ENCODE peak calls at places on chromosomes 16 and 17, in five cellular contexts. J, C, Q, D and P are unnamed samples.

GRCh38 chr16:10501016-10501607 is 79.3 kb downstream of the EMP2 start:
- DNase-seq in J (no peak), C (no peak), Q (no peak), D (no peak), P (no peak)

GRCh38 chr17:55930291-55930809 is 179.5 kb downstream of the PCTP start:
- DNase-seq in J (no peak), C (no peak), Q (no peak), D (no peak), P (no peak)

GRCh38 chr16:72847187-72848044 is 200.5 kb downstream of the ZFHX3 start:
- DNase-seq in J (peak), C (peak), Q (peak), D (peak), P (peak)

GRCh38 chr16:28192811-28193529 is 18.8 kb downstream of the XPO6 start:
- DNase-seq in J (no peak), C (no peak), Q (no peak), D (no peak), P (no peak)

GRCh38 chr16:89921699-89922476 is 1.3 kb upstream of the TUBB3 start:
- DNase-seq in J (peak), C (peak), Q (peak), D (peak), P (peak)

GRCh38 chr16:4529085-4530060 is 9.2 kb downstream of the CDIP1 start:
- DNase-seq in J (no peak), C (peak), Q (no peak), D (no peak), P (peak)

GRCh38 chr16:26118575-26118974 is 426.8 kb downstream of the HS3ST4 start:
- DNase-seq in J (no peak), C (peak), Q (no peak), D (no peak), P (no peak)

GRCh38 chr17:69502488-69502887 is 88.0 kb downstream of the MAP2K6 start:
- DNase-seq in J (no peak), C (no peak), Q (no peak), D (no peak), P (no peak)

GRCh38 chr17:51371732-51372151 is 111.4 kb downstream of the UTP18 start:
- DNase-seq in J (peak), C (peak), Q (peak), D (peak), P (peak)

GRCh38 chr16:17454331-17454730 is 16.4 kb downstream of the XYLT1 start:
- DNase-seq in J (no peak), C (no peak), Q (no peak), D (no peak), P (no peak)

GRCh38 chr17:76515291-76515949 is 14.2 kb upstream of the RHBDF2 start:
- DNase-seq in J (no peak), C (no peak), Q (peak), D (peak), P (peak)

GRCh38 chr17:42266918-42267766 is 9.0 kb downstream of the STAT5B start:
- DNase-seq in J (no peak), C (no peak), Q (peak), D (no peak), P (peak)

GRCh38 chr17:20948984-20949777 is 93.6 kb downstream of the USP22 start:
- DNase-seq in J (no peak), C (no peak), Q (no peak), D (no peak), P (no peak)

GRCh38 chr16:87337247-87337646 is 20.1 kb upstream of the C16orf95 start:
- DNase-seq in J (no peak), C (no peak), Q (no peak), D (no peak), P (no peak)

GRCh38 chr16:68434654-68435210 is 13.6 kb downstream of the SMPD3 start:
- DNase-seq in J (no peak), C (no peak), Q (no peak), D (no peak), P (no peak)

GRCh38 chr17:81527591-81528383 is at the start of gene FSCN2:
- DNase-seq in J (no peak), C (no peak), Q (no peak), D (no peak), P (no peak)

GRCh38 chr16:80948886-80949502 is 57.7 kb downstream of the CMC2 start:
- DNase-seq in J (peak), C (peak), Q (peak), D (peak), P (peak)

GRCh38 chr16:83728518-83728917 is 79.3 kb upstream of the HSBP1 start:
- DNase-seq in J (no peak), C (no peak), Q (no peak), D (no peak), P (no peak)

GRCh38 chr17:78313735-78314648 is 45.9 kb downstream of the SOCS3 start:
- DNase-seq in J (peak), C (peak), Q (peak), D (peak), P (peak)

GRCh38 chr17:67200727-67201301 is 44.2 kb downstream of the HELZ start:
- DNase-seq in J (no peak), C (no peak), Q (no peak), D (no peak), P (no peak)

GRCh38 chr16:89642574-89642973 is 14.9 kb downstream of the CHMP1A start:
- DNase-seq in J (no peak), C (no peak), Q (no peak), D (no peak), P (no peak)

GRCh38 chr17:49401971-49402491 is 12.7 kb downstream of the PHB1 start:
- DNase-seq in J (no peak), C (peak), Q (no peak), D (no peak), P (no peak)

GRCh38 chr17:78817123-78817522 is 23.5 kb downstream of the USP36 start:
- DNase-seq in J (no peak), C (no peak), Q (no peak), D (no peak), P (no peak)

GRCh38 chr17:15928286-15928785 is 16.6 kb upstream of the ADORA2B start:
- DNase-seq in J (no peak), C (peak), Q (no peak), D (no peak), P (no peak)

GRCh38 chr17:30236807-30237206 is 1.3 kb upstream of the SLC6A4 start:
- DNase-seq in J (peak), C (peak), Q (peak), D (peak), P (no peak)

GRCh38 chr17:67829331-67829730 is 4.0 kb downstream of the BPTF start:
- DNase-seq in J (no peak), C (no peak), Q (no peak), D (no peak), P (no peak)

GRCh38 chr17:61647044-61647443 is 56.0 kb upstream of the NACA2 start:
- DNase-seq in J (no peak), C (no peak), Q (peak), D (no peak), P (peak)

GRCh38 chr17:54968954-54969400 is 412 bp downstream of the STXBP4 start:
- DNase-seq in J (no peak), C (no peak), Q (peak), D (peak), P (peak)

GRCh38 chr17:61338000-61338864 is 61.4 kb upstream of the TBX2 start:
- DNase-seq in J (no peak), C (no peak), Q (peak), D (no peak), P (peak)

GRCh38 chr17:9928601-9929341 is 23.7 kb upstream of the RCVRN start:
- DNase-seq in J (peak), C (peak), Q (peak), D (no peak), P (peak)
- TF ChIP-seq CTCF in J (peak), C (peak), Q (peak), D (no peak), P (peak)

GRCh38 chr16:180101-180920 is at the start of gene HBQ1:
- DNase-seq in J (peak), C (peak), Q (no peak), D (no peak), P (no peak)

GRCh38 chr16:183005-183404 is 2.7 kb downstream of the HBQ1 start:
- DNase-seq in J (no peak), C (no peak), Q (no peak), D (no peak), P (no peak)

GRCh38 chr16:180921-181667 is 835 bp downstream of the HBQ1 start:
- DNase-seq in J (peak), C (peak), Q (peak), D (peak), P (peak)

GRCh38 chr16:179431-179830 is 828 bp upstream of the HBQ1 start:
- DNase-seq in J (no peak), C (no peak), Q (no peak), D (no peak), P (no peak)

GRCh38 chr16:181668-182021 is 1.4 kb downstream of the HBQ1 start:
- DNase-seq in J (no peak), C (no peak), Q (peak), D (no peak), P (no peak)
- TF ChIP-seq CTCF in J (peak), C (no peak), Q (no peak), D (peak), P (no peak)

GRCh38 chr16:70659953-70660671 is 13.8 kb downstream of the IL34 start:
- DNase-seq in J (no peak), C (no peak), Q (no peak), D (no peak), P (no peak)
- TF ChIP-seq CTCF in J (no peak), C (no peak), Q (no peak), D (no peak), P (no peak)

GRCh38 chr16:15886078-15886477 is 2.3 kb downstream of the CEP20 start:
- DNase-seq in J (no peak), C (no peak), Q (no peak), D (no peak), P (no peak)

GRCh38 chr16:15891508-15891907 is 3.1 kb upstream of the CEP20 start:
- DNase-seq in J (no peak), C (no peak), Q (no peak), D (no peak), P (no peak)

GRCh38 chr16:15887283-15887682 is 1.1 kb downstream of the CEP20 start:
- DNase-seq in J (no peak), C (no peak), Q (no peak), D (no peak), P (no peak)

GRCh38 chr16:15885560-15886001 is 2.8 kb downstream of the CEP20 start:
- DNase-seq in J (no peak), C (no peak), Q (no peak), D (no peak), P (no peak)

GRCh38 chr16:15888072-15888976 is at the start of gene CEP20:
- DNase-seq in J (peak), C (peak), Q (peak), D (peak), P (peak)
- TF ChIP-seq CTCF in J (no peak), C (peak), Q (no peak), D (no peak), P (peak)

GRCh38 chr16:57944961-57945739 is 25.8 kb downstream of the CNGB1 start:
- DNase-seq in J (no peak), C (no peak), Q (no peak), D (no peak), P (no peak)

GRCh38 chr16:57946181-57946801 is 24.6 kb downstream of the CNGB1 start:
- DNase-seq in J (no peak), C (no peak), Q (no peak), D (no peak), P (no peak)

GRCh38 chr16:57948027-57948426 is 22.9 kb downstream of the CNGB1 start:
- DNase-seq in J (no peak), C (no peak), Q (no peak), D (no peak), P (no peak)

GRCh38 chr16:57949013-57949412 is 21.9 kb downstream of the CNGB1 start:
- DNase-seq in J (no peak), C (peak), Q (no peak), D (no peak), P (no peak)

GRCh38 chr16:57945740-57946138 is 25.2 kb downstream of the CNGB1 start:
- DNase-seq in J (no peak), C (peak), Q (no peak), D (no peak), P (no peak)
- TF ChIP-seq CTCF in J (no peak), C (peak), Q (peak), D (no peak), P (peak)

DNA sequence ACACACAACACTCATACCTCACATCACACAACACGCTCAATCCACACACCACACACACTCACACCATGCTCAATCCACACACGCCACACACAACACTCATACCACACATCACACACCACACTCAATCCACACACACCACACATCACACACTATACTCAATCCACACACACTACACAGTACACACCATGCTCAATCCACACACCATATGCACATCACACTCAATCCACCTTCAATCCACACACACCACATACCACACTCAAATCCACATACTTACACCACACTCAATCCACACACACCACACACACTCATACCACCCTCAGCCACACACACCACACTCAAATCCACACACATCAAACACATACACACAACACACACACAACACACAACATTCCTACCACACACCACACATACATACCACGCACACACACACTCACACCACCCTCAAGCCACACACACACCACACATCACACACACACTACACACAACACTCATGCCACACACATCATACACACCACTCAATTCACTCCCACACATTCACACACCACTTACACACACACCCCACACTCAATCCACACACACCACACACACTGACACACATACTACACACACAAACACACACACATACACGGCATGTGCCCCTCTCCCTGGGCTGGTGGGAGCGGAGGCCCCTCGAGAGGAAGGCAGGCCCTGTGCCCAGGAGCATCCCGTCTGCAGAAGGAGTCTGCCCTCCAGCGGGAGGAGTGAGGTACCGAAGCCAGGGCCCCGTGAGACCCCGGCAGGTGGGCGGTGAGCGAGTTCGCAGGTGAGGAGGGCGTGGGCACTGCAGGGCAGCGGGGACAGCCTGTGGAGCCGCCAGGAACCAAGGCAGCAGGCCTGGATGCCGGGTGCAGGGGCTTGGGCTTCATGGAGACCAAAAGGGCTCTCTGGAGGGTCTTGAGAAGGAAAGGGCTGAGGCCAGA is 33.1 kb upstream of the RPTOR start:
- DNase-seq in J (no peak), C (peak), Q (no peak), D (no peak), P (no peak)
- TF ChIP-seq CTCF in J (no peak), C (peak), Q (no peak), D (no peak), P (no peak)